ENCODE peak calls at places on chromosomes 12 and 14, in six cellular contexts. U, H, N, C, W and T are unnamed samples.

GRCh38 chr14:91252901-91253794 is 8.6 kb upstream of the GPR68 start:
- DNase-seq in U (no peak), H (peak), N (peak), C (no peak), W (peak), T (no peak)

GRCh38 chr14:60968099-60968498 is 12.8 kb downstream of the TRMT5 start:
- DNase-seq in U (no peak), H (no peak), N (no peak), C (no peak), W (no peak), T (no peak)

GRCh38 chr14:87115234-87115633 is 877.7 kb downstream of the GALC start:
- DNase-seq in U (no peak), H (no peak), N (no peak), C (no peak), W (no peak), T (no peak)

GRCh38 chr12:27123642-27124041 is 41.3 kb upstream of the C12orf71 start:
- DNase-seq in U (no peak), H (no peak), N (peak), C (no peak), W (no peak), T (no peak)

GRCh38 chr12:95959107-95959506 is 16.0 kb downstream of the AMDHD1 start:
- DNase-seq in U (no peak), H (no peak), N (peak), C (peak), W (no peak), T (no peak)

GRCh38 chr12:123896786-123897185 is 75.8 kb downstream of the CCDC92 start:
- DNase-seq in U (no peak), H (no peak), N (no peak), C (no peak), W (no peak), T (no peak)

GRCh38 chr12:113437729-113438100 is 15.5 kb downstream of the SDSL start:
- DNase-seq in U (no peak), H (no peak), N (no peak), C (no peak), W (no peak), T (no peak)

GRCh38 chr12:39240144-39240486 is 202.8 kb downstream of the KIF21A start:
- DNase-seq in U (no peak), H (no peak), N (no peak), C (no peak), W (no peak), T (no peak)

GRCh38 chr12:66641057-66641456 is 37.8 kb downstream of the GRIP1 start:
- DNase-seq in U (no peak), H (no peak), N (no peak), C (peak), W (no peak), T (no peak)

GRCh38 chr12:132268674-132269073 is 60.7 kb downstream of the GALNT9 start:
- DNase-seq in U (no peak), H (no peak), N (no peak), C (no peak), W (no peak), T (no peak)

GRCh38 chr14:72926292-72927028 is at the start of gene DCAF4:
- DNase-seq in U (peak), H (peak), N (peak), C (peak), W (peak), T (peak)

GRCh38 chr14:79708991-79709390 is 502.3 kb downstream of the DIO2 start:
- DNase-seq in U (no peak), H (no peak), N (peak), C (peak), W (no peak), T (no peak)

GRCh38 chr12:57087689-57088441 is 1.0 kb upstream of the NAB2 start:
- DNase-seq in U (peak), H (peak), N (peak), C (peak), W (peak), T (peak)

GRCh38 chr14:61132894-61133293 is 148.2 kb downstream of the TMEM30B start:
- DNase-seq in U (no peak), H (peak), N (no peak), C (no peak), W (no peak), T (no peak)